ENCODE peak calls at places on chromosome 1, in five cellular contexts. One of them, this sample, is unnamed.
A peak's percentile ranks its signal among the peaks of the same experiment; 100 is the strongest.

GRCh38 chr1:92118826-92119225 is 38.7 kb downstream of the BTBD8 start:
- DNase-seq in right cardiac atrium: no peak
- DNase-seq in CD4-positive, CD25-positive, alpha-beta regulatory T cell: no peak
- DNase-seq in pons: no peak
- DNase-seq in activated CD4-positive, alpha-beta T cell treated with anti-CD3 and anti-CD28 coated beads for 1 hour: no peak
- DNase-seq in this sample: no peak

GRCh38 chr1:228512852-228513243 is 25.7 kb downstream of the RNF187 start:
- DNase-seq in right cardiac atrium: no peak
- DNase-seq in activated CD4-positive, alpha-beta T cell treated with anti-CD3 and anti-CD28 coated beads for 1 hour: no peak
- DNase-seq in pons: no peak
- DNase-seq in CD4-positive, CD25-positive, alpha-beta regulatory T cell: peak; percentile 24
- DNase-seq in this sample: no peak

GRCh38 chr1:186102559-186103148 is 272.4 kb downstream of the TPR start:
- DNase-seq in activated CD4-positive, alpha-beta T cell treated with anti-CD3 and anti-CD28 coated beads for 1 hour: no peak
- DNase-seq in right cardiac atrium: peak; percentile 21
- DNase-seq in CD4-positive, CD25-positive, alpha-beta regulatory T cell: no peak
- DNase-seq in pons: peak; percentile 9
- DNase-seq in this sample: peak; percentile 54

GRCh38 chr1:201676061-201676644 is 137.2 kb downstream of the NAV1 start:
- DNase-seq in pons: no peak
- DNase-seq in CD4-positive, CD25-positive, alpha-beta regulatory T cell: no peak
- DNase-seq in activated CD4-positive, alpha-beta T cell treated with anti-CD3 and anti-CD28 coated beads for 1 hour: no peak
- DNase-seq in right cardiac atrium: peak; percentile 32
- DNase-seq in this sample: no peak

GRCh38 chr1:65703853-65704252 is 88.8 kb upstream of the PDE4B start:
- DNase-seq in right cardiac atrium: no peak
- DNase-seq in pons: no peak
- DNase-seq in activated CD4-positive, alpha-beta T cell treated with anti-CD3 and anti-CD28 coated beads for 1 hour: no peak
- DNase-seq in CD4-positive, CD25-positive, alpha-beta regulatory T cell: no peak
- DNase-seq in this sample: no peak

GRCh38 chr1:11918779-11919519 is 7.3 kb downstream of the KIAA2013 start:
- DNase-seq in pons: peak; percentile 39
- DNase-seq in CD4-positive, CD25-positive, alpha-beta regulatory T cell: no peak
- DNase-seq in activated CD4-positive, alpha-beta T cell treated with anti-CD3 and anti-CD28 coated beads for 1 hour: no peak
- DNase-seq in right cardiac atrium: peak; percentile 76
- DNase-seq in this sample: no peak

GRCh38 chr1:234617986-234618725 is 8.2 kb upstream of the IRF2BP2 start:
- DNase-seq in pons: no peak
- DNase-seq in CD4-positive, CD25-positive, alpha-beta regulatory T cell: no peak
- DNase-seq in activated CD4-positive, alpha-beta T cell treated with anti-CD3 and anti-CD28 coated beads for 1 hour: no peak
- DNase-seq in right cardiac atrium: no peak
- DNase-seq in this sample: no peak

GRCh38 chr1:202961220-202961880 is 3.2 kb upstream of the ADIPOR1 start:
- DNase-seq in CD4-positive, CD25-positive, alpha-beta regulatory T cell: no peak
- DNase-seq in pons: no peak
- DNase-seq in right cardiac atrium: no peak
- DNase-seq in activated CD4-positive, alpha-beta T cell treated with anti-CD3 and anti-CD28 coated beads for 1 hour: no peak
- DNase-seq in this sample: no peak

GRCh38 chr1:25790472-25790871 is 9.5 kb upstream of the SELENON start:
- DNase-seq in CD4-positive, CD25-positive, alpha-beta regulatory T cell: no peak
- DNase-seq in activated CD4-positive, alpha-beta T cell treated with anti-CD3 and anti-CD28 coated beads for 1 hour: no peak
- DNase-seq in pons: no peak
- DNase-seq in right cardiac atrium: no peak
- DNase-seq in this sample: no peak

GRCh38 chr1:223652436-223652901 is 13.0 kb downstream of the CAPN8 start:
- DNase-seq in pons: no peak
- DNase-seq in activated CD4-positive, alpha-beta T cell treated with anti-CD3 and anti-CD28 coated beads for 1 hour: no peak
- DNase-seq in CD4-positive, CD25-positive, alpha-beta regulatory T cell: no peak
- DNase-seq in right cardiac atrium: no peak
- DNase-seq in this sample: no peak